ENCODE peak calls at places on chromosomes 16 and 17, in five cellular contexts. One of them, this sample, is unnamed.

GRCh38 chr17:52136173-52136572 is 22.3 kb downstream of the CA10 start:
- DNase-seq in PC-3: no peak
- DNase-seq in tibial nerve: no peak
- DNase-seq in AG04450: no peak
- DNase-seq in B cell: no peak
- DNase-seq in this sample: no peak

GRCh38 chr17:7912927-7913524 is 3.1 kb downstream of the RNF227 start:
- DNase-seq in B cell: peak; percentile 73
- DNase-seq in tibial nerve: no peak
- DNase-seq in PC-3: peak; percentile 73
- DNase-seq in AG04450: peak; percentile 64
- DNase-seq in this sample: peak; percentile 9

GRCh38 chr17:63406689-63407330 is 39.3 kb downstream of the CYB561 start:
- DNase-seq in PC-3: peak; percentile 97
- DNase-seq in tibial nerve: peak; percentile 44
- DNase-seq in AG04450: peak; percentile 84
- DNase-seq in B cell: peak; percentile 58
- DNase-seq in this sample: peak; percentile 67

GRCh38 chr17:4010754-4011153 is 46.5 kb upstream of the ATP2A3 start:
- DNase-seq in B cell: no peak
- DNase-seq in AG04450: no peak
- DNase-seq in PC-3: no peak
- DNase-seq in tibial nerve: no peak
- DNase-seq in this sample: no peak

GRCh38 chr17:2893422-2893914 is 97.2 kb downstream of the RAP1GAP2 start:
- DNase-seq in PC-3: peak; percentile 83
- DNase-seq in B cell: no peak
- DNase-seq in tibial nerve: no peak
- DNase-seq in AG04450: no peak
- DNase-seq in this sample: peak; percentile 61

GRCh38 chr17:37726248-37726647 is 18.6 kb downstream of the HNF1B start:
- DNase-seq in B cell: no peak
- DNase-seq in AG04450: no peak
- DNase-seq in tibial nerve: no peak
- DNase-seq in PC-3: no peak
- DNase-seq in this sample: no peak

GRCh38 chr16:88534731-88535141 is 35.5 kb upstream of the ZC3H18 start:
- DNase-seq in B cell: no peak
- DNase-seq in tibial nerve: no peak
- DNase-seq in AG04450: no peak
- DNase-seq in PC-3: peak; percentile 19
- DNase-seq in this sample: no peak

GRCh38 chr17:13520899-13521572 is 80.7 kb downstream of the HS3ST3A1 start:
- DNase-seq in AG04450: peak; percentile 73
- DNase-seq in tibial nerve: no peak
- DNase-seq in PC-3: peak; percentile 28
- DNase-seq in B cell: no peak
- DNase-seq in this sample: no peak

GRCh38 chr16:58426960-58427359 is 34.7 kb downstream of the GINS3 start:
- DNase-seq in PC-3: no peak
- DNase-seq in B cell: no peak
- DNase-seq in tibial nerve: no peak
- DNase-seq in AG04450: no peak
- DNase-seq in this sample: no peak

GRCh38 chr17:42381898-42382297 is 6.3 kb downstream of the STAT3 start:
- DNase-seq in PC-3: no peak
- DNase-seq in B cell: no peak
- DNase-seq in AG04450: no peak
- DNase-seq in tibial nerve: no peak
- DNase-seq in this sample: no peak

GRCh38 chr17:55577687-55578086 is 66.4 kb upstream of the SMIM36 start:
- DNase-seq in B cell: no peak
- DNase-seq in PC-3: no peak
- DNase-seq in AG04450: no peak
- DNase-seq in tibial nerve: peak; percentile 28
- DNase-seq in this sample: peak; percentile 70

GRCh38 chr17:44859701-44860100 is 12.0 kb downstream of the HIGD1B start:
- DNase-seq in B cell: no peak
- DNase-seq in PC-3: no peak
- DNase-seq in AG04450: no peak
- DNase-seq in tibial nerve: no peak
- DNase-seq in this sample: no peak

GRCh38 chr17:28173801-28174200 is 131.3 kb downstream of the NLK start:
- DNase-seq in AG04450: no peak
- DNase-seq in PC-3: no peak
- DNase-seq in B cell: no peak
- DNase-seq in tibial nerve: no peak
- DNase-seq in this sample: no peak

GRCh38 chr17:48558057-48558456 is 13.1 kb upstream of the HOXB2 start:
- DNase-seq in PC-3: no peak
- DNase-seq in tibial nerve: no peak
- DNase-seq in B cell: no peak
- DNase-seq in AG04450: no peak
- DNase-seq in this sample: no peak

GRCh38 chr17:20206068-20206467 is 196.9 kb downstream of the SPECC1 start:
- DNase-seq in B cell: no peak
- DNase-seq in tibial nerve: no peak
- DNase-seq in AG04450: no peak
- DNase-seq in PC-3: peak; percentile 20
- DNase-seq in this sample: peak; percentile 21

GRCh38 chr17:51427259-51428255 is 167.2 kb downstream of the UTP18 start:
- DNase-seq in tibial nerve: no peak
- DNase-seq in B cell: no peak
- DNase-seq in AG04450: no peak
- DNase-seq in PC-3: no peak
- DNase-seq in this sample: no peak

GRCh38 chr17:38451840-38452529 is 23.7 kb downstream of the ARHGAP23 start:
- DNase-seq in AG04450: peak; percentile 79
- DNase-seq in B cell: no peak
- DNase-seq in PC-3: no peak
- DNase-seq in tibial nerve: no peak
- DNase-seq in this sample: peak; percentile 73

GRCh38 chr16:58511933-58512815 is 3.1 kb upstream of the SETD6 start:
- DNase-seq in tibial nerve: peak; percentile 57
- DNase-seq in PC-3: peak; percentile 61
- DNase-seq in B cell: peak; percentile 72
- DNase-seq in AG04450: peak; percentile 16
- DNase-seq in this sample: peak; percentile 89

GRCh38 chr16:57092786-57093301 is 461 bp downstream of the CPNE2 start:
- DNase-seq in B cell: peak; percentile 84
- DNase-seq in PC-3: peak; percentile 11
- DNase-seq in tibial nerve: no peak
- DNase-seq in AG04450: no peak
- DNase-seq in this sample: peak; percentile 74

GRCh38 chr17:40864661-40865380 is 2.2 kb downstream of the KRT12 start:
- DNase-seq in PC-3: no peak
- DNase-seq in tibial nerve: no peak
- DNase-seq in B cell: no peak
- DNase-seq in AG04450: no peak
- DNase-seq in this sample: no peak

GRCh38 chr17:16940116-16940881 is 31.6 kb downstream of the TNFRSF13B start:
- DNase-seq in B cell: no peak
- DNase-seq in AG04450: no peak
- DNase-seq in PC-3: no peak
- DNase-seq in tibial nerve: no peak
- DNase-seq in this sample: no peak

GRCh38 chr17:5019475-5019956 is 15.7 kb downstream of the SLC52A1 start:
- DNase-seq in B cell: peak; percentile 72
- DNase-seq in AG04450: no peak
- DNase-seq in tibial nerve: no peak
- DNase-seq in PC-3: peak; percentile 4
- DNase-seq in this sample: no peak

GRCh38 chr16:11224096-11224893 is 31.7 kb downstream of the SOCS1 start:
- DNase-seq in tibial nerve: peak; percentile 64
- DNase-seq in AG04450: no peak
- DNase-seq in PC-3: no peak
- DNase-seq in B cell: peak; percentile 74
- DNase-seq in this sample: no peak

GRCh38 chr16:69424053-69424934 is at the start of gene CYB5B:
- DNase-seq in PC-3: peak; percentile 96
- DNase-seq in B cell: peak; percentile 86
- DNase-seq in tibial nerve: peak; percentile 87
- DNase-seq in AG04450: peak; percentile 92
- DNase-seq in this sample: peak; percentile 95

GRCh38 chr17:45334231-45334630 is 17.4 kb upstream of the MAP3K14 start:
- DNase-seq in tibial nerve: no peak
- DNase-seq in PC-3: no peak
- DNase-seq in AG04450: no peak
- DNase-seq in B cell: no peak
- DNase-seq in this sample: no peak

DNA sequence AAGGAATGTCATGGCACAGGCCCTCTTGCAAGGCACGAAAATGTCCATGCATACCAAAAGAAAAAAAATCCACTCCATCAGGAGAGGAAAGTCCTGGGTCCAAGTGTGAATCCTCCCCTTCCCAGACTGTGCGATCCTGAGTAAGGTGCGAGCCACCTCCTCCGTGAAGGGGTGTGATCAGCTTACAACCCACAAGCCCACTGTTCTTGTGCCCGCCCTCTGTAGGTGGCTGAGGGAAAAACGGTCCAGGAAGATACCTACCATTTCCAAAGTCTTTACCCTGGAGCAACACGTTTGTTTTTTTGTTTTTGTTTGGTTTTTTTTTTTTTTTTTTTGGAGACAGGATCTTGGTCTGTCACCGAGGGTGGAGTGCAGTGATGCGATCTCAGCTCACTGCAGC is 116.5 kb downstream of the ZNF423 start:
- DNase-seq in PC-3: no peak
- DNase-seq in B cell: no peak
- DNase-seq in tibial nerve: no peak
- DNase-seq in AG04450: no peak
- DNase-seq in this sample: peak; percentile 25
- TF ChIP-seq CTCF in PC-3: peak; percentile 10
- TF ChIP-seq CTCF in B cell: no peak
- TF ChIP-seq CTCF in tibial nerve: no peak
- TF ChIP-seq CTCF in AG04450: no peak
- TF ChIP-seq CTCF in this sample: peak; percentile 8

GRCh38 chr16:14486520-14487303 is 143.3 kb downstream of the PARN start:
- DNase-seq in PC-3: peak; percentile 92
- DNase-seq in B cell: no peak
- DNase-seq in AG04450: peak; percentile 86
- DNase-seq in tibial nerve: peak; percentile 80
- DNase-seq in this sample: peak; percentile 79
- TF ChIP-seq CTCF in PC-3: no peak
- TF ChIP-seq CTCF in B cell: no peak
- TF ChIP-seq CTCF in AG04450: no peak
- TF ChIP-seq CTCF in tibial nerve: no peak
- TF ChIP-seq CTCF in this sample: no peak

GRCh38 chr16:31363721-31364120 is 8.7 kb downstream of the ITGAX start:
- DNase-seq in PC-3: no peak
- DNase-seq in tibial nerve: no peak
- DNase-seq in B cell: peak; percentile 10
- DNase-seq in AG04450: no peak
- DNase-seq in this sample: no peak
- TF ChIP-seq CTCF in PC-3: no peak
- TF ChIP-seq CTCF in tibial nerve: no peak
- TF ChIP-seq CTCF in B cell: no peak
- TF ChIP-seq CTCF in AG04450: no peak
- TF ChIP-seq CTCF in this sample: no peak

GRCh38 chr16:85926370-85926769 is 27.4 kb downstream of the IRF8 start:
- DNase-seq in PC-3: no peak
- DNase-seq in AG04450: no peak
- DNase-seq in B cell: no peak
- DNase-seq in tibial nerve: no peak
- DNase-seq in this sample: no peak

GRCh38 chr16:85923153-85924021 is 24.4 kb downstream of the IRF8 start:
- DNase-seq in tibial nerve: no peak
- DNase-seq in PC-3: no peak
- DNase-seq in AG04450: peak; percentile 38
- DNase-seq in B cell: no peak
- DNase-seq in this sample: no peak

GRCh38 chr16:85927326-85927725 is 28.4 kb downstream of the IRF8 start:
- DNase-seq in B cell: no peak
- DNase-seq in AG04450: no peak
- DNase-seq in tibial nerve: no peak
- DNase-seq in PC-3: no peak
- DNase-seq in this sample: no peak

GRCh38 chr16:85927938-85928337 is 29.0 kb downstream of the IRF8 start:
- DNase-seq in tibial nerve: no peak
- DNase-seq in PC-3: no peak
- DNase-seq in AG04450: no peak
- DNase-seq in B cell: no peak
- DNase-seq in this sample: no peak

DNA sequence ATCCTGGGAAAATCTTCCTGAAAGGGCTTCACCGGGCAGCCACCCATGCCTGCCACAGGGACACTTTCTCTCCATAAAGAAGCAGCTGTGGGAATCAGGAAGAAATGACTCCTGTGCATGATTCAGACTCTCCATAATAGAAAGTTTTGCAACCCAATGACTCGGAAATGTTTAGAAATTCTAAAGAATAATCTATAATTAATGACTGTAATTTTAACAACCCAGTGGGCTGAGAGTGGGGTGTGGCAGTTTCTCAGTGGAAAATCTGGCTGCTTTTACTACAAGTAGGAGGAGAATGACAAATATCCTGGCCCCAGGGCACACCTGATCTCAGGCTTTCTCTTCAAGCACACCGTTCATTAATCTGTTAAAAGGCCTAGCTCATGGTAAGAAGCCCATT is 25.7 kb downstream of the IRF8 start:
- DNase-seq in AG04450: no peak
- DNase-seq in tibial nerve: no peak
- DNase-seq in B cell: no peak
- DNase-seq in PC-3: peak; percentile 14
- DNase-seq in this sample: no peak
- TF ChIP-seq CTCF in AG04450: no peak
- TF ChIP-seq CTCF in tibial nerve: no peak
- TF ChIP-seq CTCF in B cell: no peak
- TF ChIP-seq CTCF in PC-3: no peak
- TF ChIP-seq CTCF in this sample: no peak

GRCh38 chr16:70656712-70657263 is 10.4 kb downstream of the IL34 start:
- DNase-seq in PC-3: no peak
- DNase-seq in B cell: no peak
- DNase-seq in tibial nerve: no peak
- DNase-seq in AG04450: no peak
- DNase-seq in this sample: no peak
- TF ChIP-seq CTCF in PC-3: no peak
- TF ChIP-seq CTCF in B cell: no peak
- TF ChIP-seq CTCF in tibial nerve: no peak
- TF ChIP-seq CTCF in AG04450: no peak
- TF ChIP-seq CTCF in this sample: no peak